ENCODE peak calls at places on chromosome 19, in four cellular contexts. One of them, this sample, is unnamed.

GRCh38 chr19:2782357-2782935 is 627 bp downstream of the SGTA start:
- DNase-seq in H1: no peak
- DNase-seq in mesendoderm: peak
- DNase-seq in IMR-90: no peak
- DNase-seq in this sample: no peak

GRCh38 chr19:5773276-5773675 is 11.3 kb downstream of the PRR22 start:
- DNase-seq in mesendoderm: no peak
- DNase-seq in IMR-90: no peak
- DNase-seq in H1: no peak
- DNase-seq in this sample: no peak

GRCh38 chr19:40410030-40410389 is 3.2 kb downstream of the PRX start:
- DNase-seq in IMR-90: no peak
- DNase-seq in mesendoderm: no peak
- DNase-seq in H1: no peak
- DNase-seq in this sample: peak

GRCh38 chr19:1907563-1908363 is 2.6 kb downstream of the ADAT3 start:
- DNase-seq in IMR-90: no peak
- DNase-seq in mesendoderm: no peak
- DNase-seq in H1: no peak
- DNase-seq in this sample: no peak

GRCh38 chr19:46791944-46792343 is 3.5 kb upstream of the SLC1A5 start:
- DNase-seq in H1: no peak
- DNase-seq in IMR-90: no peak
- DNase-seq in mesendoderm: peak
- DNase-seq in this sample: no peak

GRCh38 chr19:13012690-13013608 is 17.7 kb downstream of the NFIX start:
- DNase-seq in mesendoderm: peak
- DNase-seq in H1: no peak
- DNase-seq in IMR-90: peak
- DNase-seq in this sample: peak

GRCh38 chr19:7787141-7787540 is 24.1 kb downstream of the CLEC4M start:
- DNase-seq in H1: no peak
- DNase-seq in mesendoderm: peak
- DNase-seq in IMR-90: no peak
- DNase-seq in this sample: peak

GRCh38 chr19:33301900-33302174 is 497 bp downstream of the CEBPA start:
- DNase-seq in IMR-90: no peak
- DNase-seq in mesendoderm: no peak
- DNase-seq in H1: no peak
- DNase-seq in this sample: no peak

GRCh38 chr19:4916292-4917082 is 7.2 kb downstream of the UHRF1 start:
- DNase-seq in mesendoderm: no peak
- DNase-seq in H1: no peak
- DNase-seq in IMR-90: no peak
- DNase-seq in this sample: no peak

GRCh38 chr19:19464339-19465098 is 50.8 kb downstream of the TSSK6 start:
- DNase-seq in IMR-90: peak
- DNase-seq in mesendoderm: peak
- DNase-seq in H1: no peak
- DNase-seq in this sample: no peak

GRCh38 chr19:52492991-52493470 is 34.4 kb upstream of the ZNF808 start:
- DNase-seq in mesendoderm: peak
- DNase-seq in H1: peak
- DNase-seq in IMR-90: no peak
- DNase-seq in this sample: peak

GRCh38 chr19:42286349-42287016 is 15.4 kb upstream of the PRR19 start:
- DNase-seq in IMR-90: peak
- DNase-seq in mesendoderm: no peak
- DNase-seq in H1: no peak
- DNase-seq in this sample: peak

GRCh38 chr19:53951947-53952346 is 10.8 kb upstream of the CACNG8 start:
- DNase-seq in H1: no peak
- DNase-seq in IMR-90: no peak
- DNase-seq in mesendoderm: no peak
- DNase-seq in this sample: no peak

GRCh38 chr19:53772943-53773342 is 51.2 kb downstream of the NLRP12 start:
- DNase-seq in IMR-90: peak
- DNase-seq in H1: no peak
- DNase-seq in mesendoderm: peak
- DNase-seq in this sample: peak

GRCh38 chr19:40398417-40399056 is 8.6 kb upstream of the HIPK4 start:
- DNase-seq in mesendoderm: peak
- DNase-seq in H1: no peak
- DNase-seq in IMR-90: no peak
- DNase-seq in this sample: peak

GRCh38 chr19:6735181-6735891 is 2.0 kb downstream of the GPR108 start:
- DNase-seq in H1: no peak
- DNase-seq in mesendoderm: peak
- DNase-seq in IMR-90: no peak
- DNase-seq in this sample: no peak

GRCh38 chr19:31943778-31944177 is 401.6 kb upstream of the ZNF507 start:
- DNase-seq in H1: no peak
- DNase-seq in mesendoderm: no peak
- DNase-seq in IMR-90: no peak
- DNase-seq in this sample: no peak

GRCh38 chr19:17026706-17027427 is at the start of gene CPAMD8:
- DNase-seq in IMR-90: no peak
- DNase-seq in H1: no peak
- DNase-seq in mesendoderm: no peak
- DNase-seq in this sample: peak

GRCh38 chr19:39557791-39558622 is 18.0 kb upstream of the EID2 start:
- DNase-seq in H1: no peak
- DNase-seq in mesendoderm: no peak
- DNase-seq in IMR-90: peak
- DNase-seq in this sample: no peak

GRCh38 chr19:2609389-2610116 is 92.9 kb downstream of the GNG7 start:
- DNase-seq in mesendoderm: no peak
- DNase-seq in IMR-90: no peak
- DNase-seq in H1: no peak
- DNase-seq in this sample: no peak

GRCh38 chr19:6767357-6768235 is at the start of gene SH2D3A:
- DNase-seq in mesendoderm: peak
- DNase-seq in H1: peak
- DNase-seq in IMR-90: peak
- DNase-seq in this sample: peak

GRCh38 chr19:38596057-38596981 is 21.4 kb downstream of the MAP4K1 start:
- DNase-seq in mesendoderm: peak
- DNase-seq in H1: peak
- DNase-seq in IMR-90: no peak
- DNase-seq in this sample: peak

GRCh38 chr19:49847731-49848696 is 2.9 kb upstream of the PTOV1 start:
- DNase-seq in IMR-90: peak
- DNase-seq in H1: no peak
- DNase-seq in mesendoderm: no peak
- DNase-seq in this sample: no peak

GRCh38 chr19:49249933-49250332 is 75.1 kb downstream of the SLC6A16 start:
- DNase-seq in mesendoderm: no peak
- DNase-seq in H1: no peak
- DNase-seq in IMR-90: no peak
- DNase-seq in this sample: no peak

DNA sequence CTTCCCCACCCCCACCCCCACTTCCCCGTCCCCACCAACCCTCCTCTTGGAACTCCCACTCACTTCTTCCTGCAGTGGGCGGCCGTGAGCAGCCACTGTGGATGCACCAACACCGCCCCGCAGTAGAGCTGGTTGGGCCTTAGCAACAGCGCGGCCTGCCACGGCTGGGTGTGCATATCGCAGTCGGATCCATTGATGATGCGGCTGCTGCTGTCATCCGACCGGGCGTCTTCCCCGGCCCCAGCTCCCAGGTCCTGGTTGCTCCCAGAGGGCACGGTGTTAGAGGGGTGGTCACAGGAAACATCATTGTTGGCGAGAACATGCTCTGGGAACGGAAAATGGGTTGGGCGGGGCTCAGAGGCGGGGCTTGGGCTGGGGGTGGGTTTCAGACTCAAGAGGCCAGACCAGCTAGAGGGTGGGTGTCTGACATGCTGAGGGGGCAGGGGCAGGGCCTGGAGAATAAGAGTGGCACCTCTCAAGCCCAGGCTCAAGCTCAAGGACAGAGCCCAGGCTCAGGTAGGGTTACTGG is 3.0 kb downstream of the KLK5 start:
- DNase-seq in IMR-90: no peak
- DNase-seq in mesendoderm: peak
- DNase-seq in H1: no peak
- DNase-seq in this sample: peak
- H4K5ac ChIP-seq in IMR-90: no peak
- H4K5ac ChIP-seq in mesendoderm: no peak
- H4K5ac ChIP-seq in H1: no peak
- H4K5ac ChIP-seq in this sample: no peak

GRCh38 chr19:623175-623916 is 10.0 kb downstream of the POLRMT start:
- DNase-seq in IMR-90: no peak
- DNase-seq in H1: no peak
- DNase-seq in mesendoderm: no peak
- DNase-seq in this sample: peak
- H3K56ac ChIP-seq in IMR-90: no peak
- H3K56ac ChIP-seq in H1: no peak
- H3K56ac ChIP-seq in mesendoderm: no peak
- H3K56ac ChIP-seq in this sample: no peak

DNA sequence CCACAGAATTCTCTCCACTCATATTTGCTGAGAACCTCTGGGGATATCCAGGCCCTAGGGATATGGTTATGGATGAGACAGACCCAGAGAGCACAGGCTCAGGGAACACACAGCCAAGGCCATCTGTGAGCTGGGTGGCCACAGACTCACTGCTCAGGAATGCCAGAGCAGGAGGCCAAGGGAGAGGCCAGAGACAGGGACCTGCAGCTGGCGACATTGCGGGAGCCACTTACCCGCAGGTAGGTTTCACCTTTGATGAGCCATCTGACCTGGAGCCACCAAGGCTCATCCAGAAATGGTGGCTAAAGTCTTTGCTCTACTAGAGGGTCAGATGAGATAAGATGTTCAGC is 29.4 kb downstream of the CCNE1 start:
- DNase-seq in IMR-90: no peak
- DNase-seq in H1: no peak
- DNase-seq in mesendoderm: peak
- DNase-seq in this sample: no peak
- H2BK120ac ChIP-seq in IMR-90: no peak
- H2BK120ac ChIP-seq in H1: no peak
- H2BK120ac ChIP-seq in mesendoderm: no peak
- H2BK120ac ChIP-seq in this sample: no peak

DNA sequence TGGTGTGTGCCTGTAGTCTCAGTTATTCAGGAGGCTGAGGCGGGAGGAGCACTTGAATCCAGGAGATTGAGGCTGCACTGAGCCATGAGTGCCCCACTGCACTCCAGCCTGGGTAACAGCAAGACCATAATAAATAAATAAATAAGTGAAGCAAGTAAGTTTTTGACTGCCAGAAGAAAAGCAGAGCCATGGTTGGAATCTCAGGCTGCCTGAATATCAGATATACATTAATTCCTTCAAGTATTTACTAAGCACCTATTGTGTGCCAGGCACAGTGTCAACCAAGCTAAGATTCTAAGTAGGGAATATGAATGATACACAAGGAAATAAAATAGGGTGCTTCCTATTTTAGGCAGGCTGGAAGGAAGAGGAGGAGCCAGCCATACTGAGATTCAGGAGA is 1.4 kb downstream of the GDF15 start:
- DNase-seq in mesendoderm: no peak
- DNase-seq in IMR-90: no peak
- DNase-seq in H1: no peak
- DNase-seq in this sample: no peak
- H4K5ac ChIP-seq in mesendoderm: no peak
- H4K5ac ChIP-seq in IMR-90: no peak
- H4K5ac ChIP-seq in H1: no peak
- H4K5ac ChIP-seq in this sample: no peak

DNA sequence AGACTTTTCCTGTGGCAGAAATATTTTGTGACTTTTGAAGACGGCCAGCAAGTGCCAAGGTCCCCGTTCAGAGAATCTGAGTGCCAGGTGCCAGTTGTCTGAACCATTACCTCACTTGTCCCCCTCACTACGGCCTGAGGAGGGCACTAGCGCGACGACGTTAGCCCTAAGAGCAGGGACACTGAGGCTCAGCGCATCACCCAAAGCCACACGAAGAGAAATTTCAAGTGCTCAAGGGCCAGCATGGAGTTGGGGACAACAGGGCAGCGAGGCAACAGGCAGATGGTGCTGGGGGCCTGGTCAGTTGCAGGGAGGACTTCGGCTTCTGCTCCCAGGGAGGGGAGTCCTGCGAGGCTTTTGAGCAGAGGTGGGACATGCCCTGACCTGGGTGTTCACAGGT is 9.5 kb upstream of the TYK2 start:
- DNase-seq in IMR-90: no peak
- DNase-seq in mesendoderm: peak
- DNase-seq in H1: no peak
- DNase-seq in this sample: peak
- H3K56ac ChIP-seq in IMR-90: no peak
- H3K56ac ChIP-seq in mesendoderm: no peak
- H3K56ac ChIP-seq in H1: no peak
- H3K56ac ChIP-seq in this sample: no peak

GRCh38 chr19:43506629-43507028 is 2.1 kb upstream of the PHLDB3 start:
- DNase-seq in IMR-90: no peak
- DNase-seq in H1: no peak
- DNase-seq in mesendoderm: no peak
- DNase-seq in this sample: no peak

GRCh38 chr19:43503501-43504425 is 783 bp downstream of the PHLDB3 start:
- DNase-seq in mesendoderm: peak
- DNase-seq in IMR-90: peak
- DNase-seq in H1: peak
- DNase-seq in this sample: peak

GRCh38 chr19:43504426-43505185 is at the start of gene PHLDB3:
- DNase-seq in IMR-90: peak
- DNase-seq in H1: no peak
- DNase-seq in mesendoderm: peak
- DNase-seq in this sample: peak

GRCh38 chr19:43505941-43506340 is 1.4 kb upstream of the PHLDB3 start:
- DNase-seq in mesendoderm: no peak
- DNase-seq in H1: no peak
- DNase-seq in IMR-90: no peak
- DNase-seq in this sample: no peak

GRCh38 chr19:43505186-43505456 is 575 bp upstream of the PHLDB3 start:
- DNase-seq in mesendoderm: no peak
- DNase-seq in H1: no peak
- DNase-seq in IMR-90: no peak
- DNase-seq in this sample: no peak
- H2BK120ac ChIP-seq in mesendoderm: no peak
- H2BK120ac ChIP-seq in H1: no peak
- H2BK120ac ChIP-seq in IMR-90: no peak
- H2BK120ac ChIP-seq in this sample: no peak

This sample was measured in H9.